ENCODE peak calls at places on chromosomes 13 and 19, in ten cellular contexts. S is fibroblast of lung; D is activated CD8-positive, alpha-beta T cell treated with anti-CD3 and anti-CD28 coated beads for 36 hours; O is B cell; P is HFFc6; B is lung; F is AG09319; K is activated B cell treated with CpG ODN at 0.5 μM for 24 hours; M is IMR-90; I is BJ. R is an unnamed sample.

GRCh38 chr13:43080199-43080598 is 56.8 kb downstream of the DNAJC15 start:
- DNase-seq in B (no peak), I (no peak), K (no peak), M (no peak), P (no peak), O (no peak), S (no peak), F (no peak), D (no peak), R (no peak)

GRCh38 chr19:14906711-14907110 is 20.8 kb upstream of the OR7A17 start:
- DNase-seq in O (no peak), P (no peak), I (no peak), F (no peak), M (no peak), K (no peak), D (no peak), S (no peak), B (no peak), R (no peak)

GRCh38 chr19:3673506-3674439 is 26.5 kb downstream of the PIP5K1C start:
- DNase-seq in O (no peak), D (peak), F (no peak), M (no peak), P (no peak), I (no peak), S (no peak), B (no peak), K (no peak), R (no peak)

GRCh38 chr13:59782696-59783095 is 381.0 kb downstream of the DIAPH3 start:
- DNase-seq in I (no peak), F (no peak), O (no peak), K (no peak), P (no peak), D (no peak), B (no peak), M (no peak), S (no peak), R (no peak)

GRCh38 chr13:112970552-112971287 is 1.7 kb downstream of the MCF2L start:
- DNase-seq in I (peak), F (no peak), B (no peak), P (no peak), O (no peak), K (no peak), S (no peak), M (no peak), D (no peak), R (no peak)

GRCh38 chr19:2494084-2494446 is 18.1 kb downstream of the GADD45B start:
- DNase-seq in O (no peak), M (peak), F (no peak), B (no peak), K (no peak), I (no peak), P (peak), S (peak), D (no peak), R (no peak)

GRCh38 chr13:101989798-101990350 is 412.0 kb downstream of the FGF14 start:
- DNase-seq in B (no peak), M (no peak), K (no peak), O (no peak), D (no peak), P (no peak), F (no peak), S (no peak), I (no peak), R (no peak)

GRCh38 chr19:3411636-3412035 is 45.3 kb downstream of the NFIC start:
- DNase-seq in B (no peak), O (no peak), S (no peak), M (no peak), D (no peak), F (no peak), I (no peak), P (no peak), K (no peak), R (no peak)

GRCh38 chr13:46288570-46289259 is 77.0 kb downstream of the LRRC63 start:
- DNase-seq in F (no peak), D (no peak), K (no peak), P (peak), S (peak), M (peak), B (no peak), I (no peak), O (no peak), R (peak)

GRCh38 chr19:45424191-45425058 is 708 bp upstream of the ERCC1 start:
- DNase-seq in S (peak), I (peak), M (peak), P (peak), K (no peak), D (peak), B (peak), O (no peak), F (peak), R (peak)

GRCh38 chr19:53183146-53183545 is 10.0 kb downstream of the ZNF665 start:
- DNase-seq in O (no peak), B (no peak), P (no peak), D (no peak), M (peak), I (no peak), F (no peak), S (peak), K (no peak), R (no peak)

GRCh38 chr19:498977-499623 is 2.8 kb downstream of the MADCAM1 start:
- DNase-seq in D (no peak), K (no peak), M (no peak), F (no peak), B (no peak), P (no peak), S (no peak), O (no peak), I (no peak), R (no peak)

GRCh38 chr19:36987091-36987490 is 71.0 kb downstream of the ZNF568 start:
- DNase-seq in M (no peak), F (no peak), P (no peak), S (no peak), O (no peak), B (no peak), I (no peak), D (no peak), K (no peak), R (no peak)

GRCh38 chr13:38763446-38764381 is 76.8 kb downstream of the FREM2 start:
- DNase-seq in P (peak), B (no peak), M (peak), K (no peak), F (peak), S (peak), O (no peak), I (no peak), D (peak), R (peak)

GRCh38 chr13:41004875-41005693 is 14.0 kb downstream of the ELF1 start:
- DNase-seq in O (peak), D (no peak), F (no peak), K (no peak), P (no peak), B (no peak), S (no peak), M (no peak), I (no peak), R (peak)

GRCh38 chr13:91381371-91381770 is 17.1 kb upstream of the GPC5 start:
- DNase-seq in O (no peak), I (no peak), M (peak), K (no peak), P (no peak), B (no peak), S (peak), F (no peak), D (no peak), R (no peak)

GRCh38 chr13:27081893-27082292 is 89.7 kb downstream of the USP12 start:
- DNase-seq in M (no peak), F (no peak), P (no peak), K (no peak), I (no peak), B (no peak), O (no peak), S (no peak), D (no peak), R (no peak)

GRCh38 chr13:110913322-110913721 is 1.5 kb downstream of the ANKRD10 start:
- DNase-seq in P (no peak), I (no peak), M (peak), O (peak), K (no peak), D (peak), B (no peak), S (peak), F (no peak), R (no peak)

GRCh38 chr13:37811441-37811840 is 58.1 kb downstream of the TRPC4 start:
- DNase-seq in P (no peak), D (no peak), B (no peak), K (no peak), O (no peak), S (peak), M (peak), I (no peak), F (no peak), R (no peak)

GRCh38 chr13:66994097-66994496 is 236.0 kb downstream of the PCDH9 start:
- DNase-seq in B (peak), M (peak), S (peak), F (no peak), D (peak), I (no peak), O (peak), K (peak), P (no peak), R (no peak)
- TF ChIP-seq CTCF in B (peak), M (peak), S (peak), F (peak), D (no peak), I (peak), O (peak), K (no peak), P (peak), R (no peak)

GRCh38 chr13:80337706-80338105 is 3.2 kb downstream of the SPRY2 start:
- DNase-seq in I (no peak), K (no peak), M (no peak), D (no peak), O (no peak), P (no peak), S (peak), F (no peak), B (no peak), R (no peak)

GRCh38 chr13:80340643-80341097 is 256 bp downstream of the SPRY2 start:
- DNase-seq in K (peak), S (peak), M (peak), B (peak), I (no peak), O (peak), F (no peak), P (peak), D (peak), R (no peak)

GRCh38 chr13:80339841-80340642 is 884 bp downstream of the SPRY2 start:
- DNase-seq in D (peak), O (no peak), P (peak), K (peak), I (no peak), B (peak), F (no peak), S (peak), M (peak), R (no peak)

GRCh38 chr13:80339578-80339840 is 1.4 kb downstream of the SPRY2 start:
- DNase-seq in F (no peak), I (no peak), D (no peak), S (peak), K (no peak), M (no peak), O (no peak), P (no peak), B (no peak), R (no peak)

DNA sequence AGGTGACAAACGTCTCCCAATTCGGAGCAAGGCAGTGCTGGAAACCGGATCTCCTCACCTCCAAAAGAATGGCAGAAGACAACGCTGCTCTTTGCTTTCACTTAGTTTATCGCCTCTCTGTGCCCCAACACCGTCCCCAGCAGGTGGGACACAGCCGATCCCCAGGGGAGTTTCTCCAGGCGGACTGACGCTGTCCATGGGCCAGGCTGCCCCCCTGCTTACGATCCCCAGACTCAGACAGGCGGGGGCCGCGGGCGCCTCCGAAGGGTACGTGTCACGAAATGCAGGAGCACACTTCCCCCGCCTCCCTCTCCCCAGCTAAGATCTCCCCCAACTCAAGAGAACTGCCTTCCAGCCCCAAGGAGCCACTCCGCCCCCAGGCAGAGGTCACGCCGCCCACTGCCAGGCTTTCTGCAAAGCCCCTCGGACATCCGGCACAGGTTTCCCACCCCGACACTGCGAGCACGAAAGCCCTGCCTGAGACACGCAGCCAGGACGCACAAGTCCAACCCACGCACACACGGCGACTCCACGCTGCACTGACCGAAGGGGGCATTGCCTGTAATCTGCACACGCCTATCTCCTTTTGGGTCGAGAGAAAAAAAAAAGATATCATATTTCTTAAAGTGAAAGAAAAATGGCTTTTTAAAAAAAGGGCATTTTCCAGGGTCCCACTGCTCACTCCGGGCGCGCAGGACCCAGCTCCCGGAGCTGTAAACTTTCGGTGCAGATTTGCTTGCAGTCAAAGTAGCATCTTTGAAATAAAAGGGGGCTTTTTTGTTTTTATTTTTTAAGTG is 1.9 kb downstream of the SPRY2 start:
- DNase-seq in M (peak), P (peak), S (peak), O (no peak), B (peak), I (peak), F (peak), D (peak), K (peak), R (no peak)
- TF ChIP-seq CTCF in M (peak), P (peak), S (peak), O (no peak), B (no peak), I (peak), F (peak), D (no peak), K (no peak), R (no peak)

GRCh38 chr19:38917921-38918491 is 6.0 kb upstream of the CCER2 start:
- DNase-seq in F (no peak), D (no peak), S (no peak), I (no peak), B (no peak), K (no peak), P (no peak), M (no peak), O (no peak), R (peak)
- TF ChIP-seq CTCF in F (no peak), D (no peak), S (no peak), I (no peak), B (no peak), K (no peak), P (peak), M (no peak), O (no peak), R (no peak)

GRCh38 chr13:108220042-108220441 is 1.9 kb downstream of the ABHD13 start:
- DNase-seq in S (no peak), I (no peak), O (no peak), P (no peak), M (no peak), D (no peak), B (peak), K (no peak), F (no peak), R (no peak)
- TF ChIP-seq CTCF in S (no peak), I (no peak), O (no peak), P (no peak), M (no peak), D (no peak), B (no peak), K (no peak), F (no peak), R (no peak)

GRCh38 chr19:47608074-47608907 is 643 bp upstream of the BICRA start:
- DNase-seq in D (peak), S (peak), I (peak), P (peak), K (peak), B (peak), F (peak), M (peak), O (peak), R (peak)
- TF ChIP-seq CTCF in D (peak), S (peak), I (peak), P (peak), K (no peak), B (no peak), F (peak), M (peak), O (peak), R (no peak)

GRCh38 chr19:18846862-18847515 is 15.2 kb downstream of the UPF1 start:
- DNase-seq in P (peak), B (peak), K (peak), S (peak), O (peak), M (peak), F (peak), D (peak), I (no peak), R (peak)
- TF ChIP-seq CTCF in P (peak), B (peak), K (peak), S (peak), O (peak), M (peak), F (peak), D (peak), I (peak), R (peak)

GRCh38 chr19:28199323-28199722 is 1013.6 kb downstream of the UQCRFS1 start:
- DNase-seq in F (no peak), I (no peak), O (no peak), M (no peak), B (no peak), D (no peak), K (no peak), S (no peak), P (no peak), R (no peak)

GRCh38 chr19:28207244-28207643 is 1005.7 kb downstream of the UQCRFS1 start:
- DNase-seq in P (no peak), K (no peak), D (no peak), I (no peak), F (no peak), S (no peak), M (no peak), B (no peak), O (no peak), R (no peak)

GRCh38 chr19:28196961-28197360 is 1016.0 kb downstream of the UQCRFS1 start:
- DNase-seq in F (no peak), M (no peak), I (no peak), P (no peak), S (no peak), D (no peak), O (no peak), B (no peak), K (no peak), R (no peak)

DNA sequence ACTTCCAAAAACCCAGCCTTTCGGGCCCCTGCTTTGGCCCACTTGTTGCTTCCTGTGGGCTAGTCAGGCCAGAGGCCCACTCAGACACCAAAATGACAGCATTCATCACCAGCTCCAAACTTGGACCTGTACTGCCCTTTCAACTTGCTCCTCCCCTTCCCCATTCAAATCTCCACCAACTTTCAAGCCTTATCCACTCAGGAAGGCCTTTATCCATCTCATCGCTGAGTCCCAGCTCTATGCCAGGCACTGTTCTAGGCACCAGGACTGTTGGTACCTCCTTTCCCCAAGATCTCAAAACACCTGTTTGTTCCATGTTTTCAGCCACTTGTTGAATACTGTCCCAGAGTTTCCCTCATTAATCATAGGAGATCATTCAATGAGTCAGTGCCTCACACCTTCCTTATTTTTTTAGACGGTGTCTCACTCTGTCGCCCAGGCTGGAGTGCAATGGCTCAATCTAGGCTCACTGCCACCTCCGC is 1011.4 kb downstream of the UQCRFS1 start:
- DNase-seq in O (no peak), B (no peak), F (no peak), S (no peak), I (no peak), M (no peak), K (no peak), D (no peak), P (no peak), R (no peak)
- TF ChIP-seq CTCF in O (no peak), B (no peak), F (no peak), S (no peak), I (no peak), M (no peak), K (no peak), D (no peak), P (no peak), R (no peak)

GRCh38 chr13:98860491-98860890 is 108.0 kb upstream of the SLC15A1 start:
- DNase-seq in O (no peak), F (no peak), P (no peak), D (no peak), K (no peak), I (no peak), S (no peak), B (no peak), M (no peak), R (no peak)
- TF ChIP-seq CTCF in O (no peak), F (no peak), P (no peak), D (no peak), K (no peak), I (no peak), S (no peak), B (no peak), M (no peak), R (no peak)